ENCODE peak calls at places on chromosomes 5 and 9, in four cellular contexts. B is GM12878, Z is K562, S is HL-60. T is an unnamed sample.

GRCh38 chr9:121281614-121282291 is 13.8 kb downstream of the GSN start:
- DNase-seq in B (no peak), Z (peak; percentile 73), S (peak; percentile 16), T (no peak)

GRCh38 chr5:96924016-96924443 is 11.8 kb upstream of the LNPEP start:
- DNase-seq in Z (no peak), B (no peak), S (no peak), T (no peak)

GRCh38 chr9:136011703-136012496 is 50.7 kb upstream of the UBAC1 start:
- DNase-seq in S (no peak), Z (peak; percentile 34), B (no peak), T (no peak)

GRCh38 chr5:158979749-158980521 is 119.8 kb downstream of the EBF1 start:
- DNase-seq in S (no peak), Z (no peak), B (no peak), T (no peak)

GRCh38 chr5:169970911-169971436 is 9.3 kb downstream of the INSYN2B start:
- DNase-seq in B (no peak), S (no peak), Z (no peak), T (no peak)

GRCh38 chr5:135466178-135467050 is 14.3 kb upstream of the TIFAB start:
- DNase-seq in Z (peak; percentile 81), S (peak; percentile 57), B (no peak), T (peak; percentile 78)

GRCh38 chr5:104361932-104362331 is 799.3 kb upstream of the NUDT12 start:
- DNase-seq in B (no peak), S (no peak), Z (no peak), T (no peak)

GRCh38 chr5:10875201-10875768 is 114.3 kb upstream of the DAP start:
- DNase-seq in Z (no peak), B (no peak), S (no peak), T (no peak)

GRCh38 chr9:71703172-71703872 is 65.0 kb downstream of the CEMIP2 start:
- DNase-seq in B (no peak), Z (no peak), S (no peak), T (no peak)

GRCh38 chr5:123176938-123177275 is 87.9 kb downstream of the PRDM6 start:
- DNase-seq in S (no peak), Z (no peak), B (no peak), T (no peak)

GRCh38 chr5:72427488-72428437 is 79.4 kb downstream of the ZNF366 start:
- DNase-seq in S (no peak), B (no peak), Z (no peak), T (no peak)

GRCh38 chr5:176629853-176630680 is at the start of the genes EIF4E1B and SNCB:
- DNase-seq in Z (peak; percentile 72), B (no peak), S (no peak), T (peak; percentile 84)

GRCh38 chr5:24539625-24540024 is 105.2 kb downstream of the CDH10 start:
- DNase-seq in S (no peak), B (no peak), Z (no peak), T (no peak)

GRCh38 chr5:151251001-151251551 is 1.9 kb upstream of the GM2A start:
- DNase-seq in Z (peak; percentile 40), B (peak; percentile 49), S (no peak), T (no peak)

GRCh38 chr9:13688223-13688989 is 408.9 kb upstream of the MPDZ start:
- DNase-seq in S (no peak), Z (no peak), B (no peak), T (no peak)

GRCh38 chr9:37217141-37217540 is 96.8 kb downstream of the ZCCHC7 start:
- DNase-seq in Z (no peak), S (no peak), B (no peak), T (no peak)

GRCh38 chr9:112078432-112078831 is 96.7 kb downstream of the SUSD1 start:
- DNase-seq in S (no peak), Z (no peak), B (peak; percentile 75), T (peak; percentile 11)

GRCh38 chr5:23614422-23614821 is 107.0 kb downstream of the PRDM9 start:
- DNase-seq in B (no peak), Z (no peak), S (no peak), T (no peak)

GRCh38 chr5:100595152-100595811 is 60.1 kb downstream of the FAM174A start:
- DNase-seq in Z (peak; percentile 9), S (no peak), B (no peak), T (no peak)

GRCh38 chr5:95815143-95815729 is 7.3 kb downstream of the GLRX start:
- DNase-seq in B (no peak), Z (no peak), S (no peak), T (no peak)

GRCh38 chr5:141488591-141489478 is at the start of gene PCDHGC5:
- DNase-seq in S (no peak), B (no peak), Z (no peak), T (no peak)

GRCh38 chr9:136095028-136095494 is at the start of gene NACC2:
- DNase-seq in B (no peak), S (peak; percentile 53), Z (peak; percentile 82), T (no peak)

GRCh38 chr5:26181582-26181981 is 856.8 kb downstream of the CDH9 start:
- DNase-seq in Z (no peak), B (no peak), S (no peak), T (no peak)

GRCh38 chr5:107640568-107640967 is 30.2 kb downstream of the EFNA5 start:
- DNase-seq in S (no peak), Z (no peak), B (no peak), T (no peak)

GRCh38 chr9:117075636-117076035 is 339.2 kb downstream of the ASTN2 start:
- DNase-seq in B (no peak), Z (no peak), S (no peak), T (no peak)

GRCh38 chr9:5630038-5630507 is 1.2 kb downstream of the RIC1 start:
- DNase-seq in Z (peak; percentile 38), S (no peak), B (no peak), T (no peak)

GRCh38 chr9:35564658-35565061 is 40.4 kb upstream of the TESK1 start:
- DNase-seq in B (no peak), Z (no peak), S (no peak), T (no peak)

GRCh38 chr9:135028956-135029355 is 58.5 kb upstream of the OLFM1 start:
- DNase-seq in B (no peak), S (no peak), Z (no peak), T (no peak)

GRCh38 chr5:146329697-146330096 is 8.9 kb upstream of the POU4F3 start:
- DNase-seq in S (no peak), B (no peak), Z (no peak), T (no peak)

GRCh38 chr5:77369566-77369965 is 122.5 kb downstream of the WDR41 start:
- DNase-seq in Z (no peak), B (no peak), S (no peak), T (no peak)

GRCh38 chr9:80873861-80874260 is 815.5 kb downstream of the TLE1 start:
- DNase-seq in S (no peak), B (no peak), Z (no peak), T (no peak)

GRCh38 chr9:129311638-129312037 is 133.6 kb upstream of the IER5L start:
- DNase-seq in S (no peak), Z (no peak), B (no peak), T (no peak)

GRCh38 chr9:88746029-88746743 is 211.2 kb downstream of the NXNL2 start:
- DNase-seq in S (no peak), B (no peak), Z (no peak), T (no peak)

GRCh38 chr9:5869315-5870019 is 21.2 kb upstream of the MLANA start:
- DNase-seq in Z (peak; percentile 80), S (no peak), B (no peak), T (peak; percentile 27)

GRCh38 chr5:32170303-32171170 is 3.6 kb downstream of the GOLPH3 start:
- DNase-seq in B (no peak), Z (no peak), S (no peak), T (no peak)

GRCh38 chr5:32168460-32169033 is 5.6 kb downstream of the GOLPH3 start:
- DNase-seq in S (no peak), Z (no peak), B (no peak), T (no peak)

GRCh38 chr5:32173394-32174010 is 617 bp downstream of the GOLPH3 start:
- DNase-seq in B (no peak), Z (peak; percentile 71), S (peak; percentile 66), T (peak; percentile 35)

GRCh38 chr5:32174011-32174866 is at the start of gene GOLPH3:
- DNase-seq in S (peak; percentile 92), Z (peak; percentile 96), B (no peak), T (peak; percentile 84)

DNA sequence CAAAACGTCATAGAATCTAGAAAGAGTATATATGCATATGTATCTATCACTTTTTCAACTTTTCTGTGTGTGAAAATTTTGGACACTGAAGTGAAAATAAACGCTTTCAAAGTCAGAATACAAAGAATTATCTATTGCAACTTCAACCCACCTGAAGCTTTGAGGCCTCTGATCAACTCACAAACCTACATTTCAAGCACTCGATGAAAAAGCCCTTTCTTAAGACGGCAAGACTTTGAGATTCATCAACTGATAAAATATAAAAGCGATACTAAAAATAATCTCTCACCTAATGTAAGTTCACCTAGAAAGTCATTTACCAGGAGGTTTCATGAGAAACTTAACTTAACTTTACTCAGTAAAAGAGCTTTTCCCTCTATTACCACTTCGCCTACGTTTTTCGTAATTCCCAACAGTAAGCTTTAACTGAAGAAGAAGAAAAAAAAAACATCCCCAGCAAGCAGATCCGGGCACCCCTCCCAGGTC is 1.2 kb downstream of the GOLPH3 start:
- DNase-seq in S (no peak), B (no peak), Z (peak; percentile 26), T (no peak)
- TF ChIP-seq SPI1 in S (no peak), B (no peak), Z (no peak), T (no peak)

GRCh38 chr5:174735498-174736350 is 11.3 kb downstream of the MSX2 start:
- DNase-seq in B (no peak), Z (peak; percentile 27), S (no peak), T (no peak)

GRCh38 chr5:174733091-174733690 is 8.8 kb downstream of the MSX2 start:
- DNase-seq in B (no peak), S (no peak), Z (no peak), T (no peak)

GRCh38 chr5:174734571-174735497 is 10.5 kb downstream of the MSX2 start:
- DNase-seq in B (no peak), S (no peak), Z (no peak), T (no peak)

GRCh38 chr5:174732040-174733020 is 7.9 kb downstream of the MSX2 start:
- DNase-seq in B (no peak), Z (no peak), S (no peak), T (no peak)

GRCh38 chr5:174733836-174734235 is 9.5 kb downstream of the MSX2 start:
- DNase-seq in S (no peak), Z (no peak), B (no peak), T (no peak)
- TF ChIP-seq SPI1 in S (no peak), Z (no peak), B (no peak), T (no peak)

GRCh38 chr5:15500326-15500958 is 462 bp downstream of the FBXL7 start:
- DNase-seq in B (no peak), Z (no peak), S (no peak), T (no peak)
- TF ChIP-seq SPI1 in B (no peak), Z (no peak), S (no peak), T (no peak)

DNA sequence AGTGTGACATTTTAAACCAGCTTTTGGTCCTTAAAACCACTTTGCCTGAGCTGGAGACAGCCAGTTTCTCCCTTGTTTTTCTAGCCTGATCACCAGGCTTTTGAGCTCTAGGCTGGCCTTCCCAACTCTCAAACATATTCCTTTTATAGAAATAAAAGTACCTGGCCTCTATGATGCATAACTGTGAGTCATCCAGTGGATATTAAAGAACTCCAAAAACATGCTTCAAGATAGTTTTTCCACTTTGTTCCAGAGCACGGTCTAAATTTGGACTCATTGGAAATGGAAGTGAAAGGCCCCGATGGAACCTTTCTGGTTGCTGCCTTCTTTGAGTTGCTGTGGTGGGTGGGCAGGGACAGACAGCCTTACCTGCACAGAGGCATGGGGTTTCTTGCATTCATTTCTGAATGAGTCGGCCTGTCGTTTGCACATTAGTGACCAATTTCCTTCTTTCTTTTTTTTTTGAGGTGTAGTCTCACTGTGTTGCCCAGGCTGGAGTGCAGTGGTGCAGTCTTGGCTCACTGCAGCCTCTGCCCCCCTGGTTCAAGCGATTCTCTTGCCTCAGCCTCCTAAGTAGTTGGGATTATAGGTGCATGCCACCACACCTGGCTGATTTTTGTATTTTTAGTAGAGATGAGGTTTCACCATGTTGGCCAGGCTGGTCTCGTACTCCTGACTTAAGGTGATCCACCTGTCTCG is 43.1 kb downstream of the TRIO start:
- DNase-seq in S (no peak), B (no peak), Z (no peak), T (no peak)
- TF ChIP-seq SPI1 in S (no peak), B (no peak), Z (no peak), T (no peak)